ENCODE peak calls at places on chromosomes 1 and 21, in nine cellular contexts. F, G, B, P, R, X, D, Z and V are unnamed samples.

GRCh38 chr1:185069202-185069601 is 23.8 kb downstream of the RNF2 start:
- DNase-seq in F (no peak), G (no peak), B (no peak), P (no peak), R (no peak), X (no peak), D (no peak), Z (no peak), V (no peak)

GRCh38 chr21:44949161-44950015 is 9.6 kb downstream of the SLX9 start:
- DNase-seq in F (peak; percentile 84), G (peak; percentile 95), B (peak; percentile 53), P (peak; percentile 83), R (no peak), X (peak; percentile 20), D (peak; percentile 61), Z (peak; percentile 90), V (peak; percentile 69)

GRCh38 chr1:16248007-16248436 is 11.0 kb upstream of the CPLANE2 start:
- DNase-seq in F (no peak), G (no peak), B (no peak), P (no peak), R (no peak), X (no peak), D (no peak), Z (no peak), V (no peak)

GRCh38 chr1:240878631-240879030 is 266.7 kb upstream of the GREM2 start:
- DNase-seq in F (peak; percentile 6), G (no peak), B (no peak), P (no peak), R (no peak), X (no peak), D (no peak), Z (no peak), V (no peak)

GRCh38 chr1:226691257-226691656 is 47.8 kb downstream of the ITPKB start:
- DNase-seq in F (no peak), G (no peak), B (no peak), P (no peak), R (no peak), X (no peak), D (peak; percentile 67), Z (no peak), V (no peak)

GRCh38 chr1:192860478-192861185 is 51.8 kb downstream of the RGS2 start:
- DNase-seq in F (no peak), G (no peak), B (no peak), P (no peak), R (no peak), X (no peak), D (no peak), Z (no peak), V (no peak)

GRCh38 chr21:27526451-27526850 is 559.6 kb upstream of the ADAMTS5 start:
- DNase-seq in F (no peak), G (no peak), B (no peak), P (no peak), R (no peak), X (no peak), D (no peak), Z (no peak), V (no peak)

GRCh38 chr21:21230672-21231071 is 232.5 kb downstream of the NCAM2 start:
- DNase-seq in F (no peak), G (no peak), B (no peak), P (no peak), R (no peak), X (no peak), D (no peak), Z (peak; percentile 75), V (no peak)

GRCh38 chr1:17438176-17438976 is 1.1 kb downstream of the RCC2 start:
- DNase-seq in F (peak; percentile 52), G (peak; percentile 89), B (peak; percentile 24), P (peak; percentile 43), R (no peak), X (peak; percentile 43), D (peak; percentile 40), Z (peak; percentile 77), V (peak; percentile 52)

GRCh38 chr1:54791880-54792522 is 9.1 kb downstream of the TTC22 start:
- DNase-seq in F (no peak), G (peak; percentile 56), B (no peak), P (no peak), R (no peak), X (no peak), D (no peak), Z (peak; percentile 22), V (no peak)

GRCh38 chr1:150970818-150971582 is 3.6 kb downstream of the CERS2 start:
- DNase-seq in F (peak; percentile 62), G (peak; percentile 66), B (peak; percentile 31), P (peak; percentile 73), R (no peak), X (no peak), D (no peak), Z (peak; percentile 75), V (peak; percentile 63)

GRCh38 chr1:205610036-205610435 is 21.8 kb downstream of the ELK4 start:
- DNase-seq in F (peak; percentile 10), G (no peak), B (no peak), P (no peak), R (no peak), X (no peak), D (no peak), Z (no peak), V (peak; percentile 27)

GRCh38 chr1:153535664-153536585 is at the start of gene S100A6:
- DNase-seq in F (peak; percentile 92), G (peak; percentile 92), B (peak; percentile 61), P (peak; percentile 83), R (no peak), X (peak; percentile 22), D (peak; percentile 76), Z (peak; percentile 32), V (peak; percentile 91)

GRCh38 chr1:162899422-162900168 is 38.6 kb upstream of the CCDC190 start:
- DNase-seq in F (peak; percentile 72), G (no peak), B (no peak), P (no peak), R (no peak), X (no peak), D (no peak), Z (no peak), V (peak; percentile 59)